ENCODE peak calls at places on chromosomes 3 and 15, in four cellular contexts. Y is GM12878, V is HepG2, J is K562. I is an unnamed sample.
A peak's percentile ranks its signal among the peaks of the same experiment; 100 is the strongest.

GRCh38 chr15:35874260-35874905 is 328.4 kb upstream of the DPH6 start:
- DNase-seq in Y (no peak), V (no peak), J (peak; percentile 10), I (peak; percentile 75)

GRCh38 chr3:101762041-101762646 is 16.9 kb upstream of the NXPE3 start:
- DNase-seq in Y (no peak), V (no peak), J (no peak), I (no peak)

GRCh38 chr15:94417464-94418293 is 186.3 kb downstream of the MCTP2 start:
- DNase-seq in Y (no peak), V (no peak), J (no peak), I (no peak)

GRCh38 chr3:172305552-172305951 is 142.7 kb downstream of the GHSR start:
- DNase-seq in Y (no peak), V (peak; percentile 72), J (no peak), I (peak; percentile 62)

GRCh38 chr3:22231061-22231460 is 480.1 kb upstream of the ZNF385D start:
- DNase-seq in Y (no peak), V (no peak), J (no peak), I (no peak)

GRCh38 chr15:36468746-36469145 is 110.7 kb upstream of the CDIN1 start:
- DNase-seq in Y (no peak), V (no peak), J (no peak), I (no peak)

GRCh38 chr3:59451041-59451763 is 401.4 kb upstream of the CFAP20DC start:
- DNase-seq in Y (peak; percentile 97), V (no peak), J (no peak), I (no peak)

GRCh38 chr15:55407631-55407948 is 569 bp downstream of the CCPG1 start:
- DNase-seq in Y (no peak), V (no peak), J (no peak), I (peak; percentile 45)

GRCh38 chr3:122628567-122628966 is 51.1 kb downstream of the PARP15 start:
- DNase-seq in Y (no peak), V (no peak), J (no peak), I (no peak)

GRCh38 chr3:9552252-9552999 is 1.2 kb downstream of the LHFPL4 start:
- DNase-seq in Y (no peak), V (no peak), J (peak; percentile 76), I (no peak)

GRCh38 chr3:63015614-63016016 is 140.4 kb upstream of the CADPS start:
- DNase-seq in Y (no peak), V (peak; percentile 3), J (peak; percentile 5), I (no peak)

GRCh38 chr15:73361331-73361730 is 7.4 kb downstream of the HCN4 start:
- DNase-seq in Y (no peak), V (no peak), J (no peak), I (no peak)

GRCh38 chr15:64681424-64682024 is 93.9 kb downstream of the RBPMS2 start:
- DNase-seq in Y (no peak), V (peak; percentile 72), J (peak; percentile 73), I (peak; percentile 98)

GRCh38 chr3:18989237-18989812 is 159.0 kb upstream of the KCNH8 start:
- DNase-seq in Y (no peak), V (no peak), J (no peak), I (no peak)

GRCh38 chr3:64290864-64291263 is 65.6 kb upstream of the PRICKLE2 start:
- DNase-seq in Y (no peak), V (no peak), J (no peak), I (peak; percentile 1)

GRCh38 chr3:117035785-117036184 is 326.2 kb downstream of the TUSC7 start:
- DNase-seq in Y (no peak), V (no peak), J (no peak), I (no peak)

GRCh38 chr15:93152951-93153350 is 63.9 kb upstream of the RGMA start:
- DNase-seq in Y (no peak), V (no peak), J (no peak), I (no peak)

GRCh38 chr3:69252631-69253030 is 130.2 kb upstream of the LMOD3 start:
- DNase-seq in Y (no peak), V (no peak), J (no peak), I (no peak)

GRCh38 chr3:133887075-133887950 is 8.4 kb downstream of the RAB6B start:
- DNase-seq in Y (no peak), V (no peak), J (no peak), I (no peak)

GRCh38 chr15:60917469-60918130 is 311.5 kb downstream of the RORA start:
- DNase-seq in Y (no peak), V (no peak), J (no peak), I (no peak)

GRCh38 chr3:71050521-71051258 is 532.8 kb downstream of the FOXP1 start:
- DNase-seq in Y (no peak), V (peak; percentile 61), J (peak; percentile 53), I (no peak)

GRCh38 chr15:79311901-79312553 is 1.1 kb downstream of the TMED3 start:
- DNase-seq in Y (peak; percentile 24), V (no peak), J (peak; percentile 20), I (no peak)

GRCh38 chr3:193016437-193016887 is 98.8 kb upstream of the MB21D2 start:
- DNase-seq in Y (no peak), V (no peak), J (no peak), I (no peak)

GRCh38 chr3:142904639-142905441 is 16.0 kb upstream of the PCOLCE2 start:
- DNase-seq in Y (no peak), V (peak; percentile 15), J (peak; percentile 49), I (peak; percentile 52)

GRCh38 chr15:67079361-67079760 is 14.0 kb downstream of the SMAD3 start:
- DNase-seq in Y (no peak), V (no peak), J (no peak), I (no peak)

GRCh38 chr3:146550743-146551510 is 6.5 kb upstream of the PLSCR1 start:
- DNase-seq in Y (no peak), V (no peak), J (peak; percentile 26), I (peak; percentile 7)

GRCh38 chr3:41601404-41601987 is 360.4 kb downstream of the ULK4 start:
- DNase-seq in Y (no peak), V (no peak), J (no peak), I (no peak)

GRCh38 chr3:86420990-86421739 is 569.8 kb downstream of the VGLL3 start:
- DNase-seq in Y (no peak), V (no peak), J (no peak), I (no peak)

GRCh38 chr3:171480526-171480925 is 20.3 kb upstream of the TNIK start:
- DNase-seq in Y (peak; percentile 54), V (no peak), J (no peak), I (no peak)

GRCh38 chr3:1195922-1196321 is 103.1 kb downstream of the CNTN6 start:
- DNase-seq in Y (no peak), V (no peak), J (no peak), I (no peak)

GRCh38 chr15:60003243-60004018 is 680 bp upstream of the FOXB1 start:
- DNase-seq in Y (no peak), V (no peak), J (no peak), I (no peak)

GRCh38 chr15:52042051-52042851 is 23.2 kb downstream of the MAPK6 start:
- DNase-seq in Y (no peak), V (no peak), J (peak; percentile 39), I (no peak)

GRCh38 chr15:96337354-96337990 is 7.0 kb downstream of the NR2F2 start:
- DNase-seq in Y (no peak), V (peak; percentile 15), J (peak; percentile 35), I (no peak)

GRCh38 chr3:120791958-120792357 is 49.4 kb downstream of the GTF2E1 start:
- DNase-seq in Y (no peak), V (no peak), J (peak; percentile 6), I (no peak)

GRCh38 chr3:58536501-58537411 is at the start of gene ACOX2:
- DNase-seq in Y (no peak), V (no peak), J (no peak), I (no peak)

GRCh38 chr3:141913150-141913811 is 36.8 kb downstream of the ATP1B3 start:
- DNase-seq in Y (peak; percentile 19), V (peak; percentile 62), J (peak; percentile 72), I (peak; percentile 77)

GRCh38 chr3:67005974-67006373 is 7.9 kb downstream of the KBTBD8 start:
- DNase-seq in Y (no peak), V (no peak), J (no peak), I (no peak)
- H3K4me2 ChIP-seq in Y (peak overlapping the region; percentile 30), V (no peak overlapping the region), J (no peak overlapping the region), I (no peak overlapping the region)

GRCh38 chr3:127803619-127804018 is 18.7 kb downstream of the MGLL start:
- DNase-seq in Y (no peak), V (no peak), J (no peak), I (peak; percentile 81)
- TF ChIP-seq CHD4 in Y (no peak), V (no peak), J (no peak), I (no peak)

GRCh38 chr15:38255690-38256089 is 3.1 kb downstream of the SPRED1 start:
- DNase-seq in Y (no peak), V (no peak), J (no peak), I (no peak)

GRCh38 chr15:38254065-38254883 is 1.6 kb downstream of the SPRED1 start:
- DNase-seq in Y (peak; percentile 39), V (peak; percentile 69), J (peak; percentile 91), I (peak; percentile 31)

GRCh38 chr15:38251726-38252480 is 733 bp upstream of the SPRED1 start:
- DNase-seq in Y (peak; percentile 55), V (peak; percentile 91), J (peak; percentile 94), I (peak; percentile 41)

GRCh38 chr15:38253448-38253847 is 812 bp downstream of the SPRED1 start:
- DNase-seq in Y (no peak), V (no peak), J (peak; percentile 66), I (peak; percentile 51)

GRCh38 chr15:38252481-38253311 is at the start of gene SPRED1:
- DNase-seq in Y (no peak), V (peak; percentile 14), J (peak; percentile 57), I (no peak)
- TF ChIP-seq USF2 in Y (no peak), V (no peak), J (no peak), I (no peak)

DNA sequence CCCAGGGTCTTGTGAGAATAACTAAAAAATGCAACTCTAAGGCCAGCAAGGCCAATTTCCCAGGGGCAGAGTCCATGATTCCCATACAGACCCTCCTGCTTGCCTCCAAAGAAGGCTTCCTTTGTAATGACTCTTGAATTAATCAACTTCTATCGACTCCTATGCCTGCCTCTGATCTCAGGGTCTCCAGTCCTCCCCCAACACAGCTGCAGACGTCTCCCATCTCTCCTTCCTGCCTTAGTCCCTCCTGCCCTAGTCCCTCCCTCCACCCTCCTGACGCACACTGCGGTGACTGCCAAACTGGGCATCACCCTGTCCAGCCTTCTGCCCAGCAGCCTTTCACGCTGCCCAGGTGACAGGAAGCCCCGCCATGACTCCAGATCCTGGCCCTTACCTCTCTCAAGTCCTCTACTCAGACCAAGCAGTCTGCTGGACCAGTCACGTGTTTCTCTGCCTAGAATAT is 35.2 kb upstream of the CORO2B start:
- DNase-seq in Y (no peak), V (no peak), J (no peak), I (peak; percentile 96)
- H3K4me2 ChIP-seq in Y (no peak overlapping the region), V (no peak overlapping the region), J (no peak overlapping the region), I (peak overlapping the region; percentile 72)

GRCh38 chr15:50166216-50166615 is 15.8 kb upstream of the SLC27A2 start:
- DNase-seq in Y (no peak), V (no peak), J (no peak), I (peak; percentile 38)
- TF ChIP-seq CHD4 in Y (no peak), V (no peak), J (no peak), I (no peak)

GRCh38 chr3:57006048-57006709 is 54.3 kb upstream of the SPATA12 start:
- DNase-seq in Y (no peak), V (no peak), J (no peak), I (no peak)
- TF ChIP-seq USF2 in Y (no peak), V (no peak), J (no peak), I (no peak)